ENCODE peak calls at places on chromosomes 13 and 19, in six cellular contexts. X is suprapubic skin, G is tibial nerve, L is ovary, W is neural progenitor cell, F is cardiac muscle cell. V is an unnamed sample. For H3K9me3, the result is how much of the 10 kb centered on the place peaks cover.

GRCh38 chr19:18340237-18340989 is at the start of gene PGPEP1:
- DNase-seq in X (peak), G (peak), L (peak), W (peak), F (peak), V (peak)

GRCh38 chr13:46389985-46390384 is 2.9 kb upstream of the RUBCNL start:
- DNase-seq in X (no peak), G (peak), L (no peak), W (peak), F (no peak), V (peak)

GRCh38 chr13:83449666-83450395 is 432.4 kb downstream of the SLITRK1 start:
- DNase-seq in X (no peak), G (no peak), L (no peak), W (peak), F (peak), V (no peak)

GRCh38 chr13:49388256-49388655 is 55.6 kb downstream of the CAB39L start:
- DNase-seq in X (no peak), G (no peak), L (no peak), W (no peak), F (no peak), V (no peak)

GRCh38 chr19:49474545-49474930 is 523 bp downstream of the FLT3LG start:
- DNase-seq in X (no peak), G (no peak), L (no peak), W (no peak), F (no peak), V (no peak)

GRCh38 chr19:46648070-46648960 is 12.3 kb upstream of the GNG8 start:
- DNase-seq in X (no peak), G (no peak), L (no peak), W (no peak), F (no peak), V (no peak)

GRCh38 chr19:22882797-22883196 is 50.7 kb downstream of the ZNF723 start:
- DNase-seq in X (no peak), G (no peak), L (no peak), W (peak), F (peak), V (no peak)

GRCh38 chr13:97582170-97582569 is 148.2 kb downstream of the RAP2A start:
- DNase-seq in X (no peak), G (no peak), L (no peak), W (no peak), F (no peak), V (no peak)

GRCh38 chr19:48806518-48806817 is 4.4 kb downstream of the BCAT2 start:
- DNase-seq in X (no peak), G (no peak), L (peak), W (peak), F (no peak), V (no peak)

GRCh38 chr19:28710278-28710677 is 502.7 kb downstream of the UQCRFS1 start:
- DNase-seq in X (no peak), G (no peak), L (no peak), W (peak), F (peak), V (no peak)

GRCh38 chr19:15249912-15250634 is 17.8 kb upstream of the EPHX3 start:
- DNase-seq in X (no peak), G (no peak), L (peak), W (peak), F (peak), V (peak)

GRCh38 chr19:38224014-38224862 is at the start of gene DPF1:
- DNase-seq in X (no peak), G (no peak), L (no peak), W (peak), F (peak), V (peak)

GRCh38 chr13:111909971-111910671 is 156.8 kb upstream of the SOX1 start:
- DNase-seq in X (peak), G (no peak), L (no peak), W (no peak), F (no peak), V (no peak)

GRCh38 chr13:29771247-29771646 is 79.2 kb downstream of the UBL3 start:
- DNase-seq in X (no peak), G (no peak), L (no peak), W (peak), F (peak), V (no peak)

GRCh38 chr13:32811297-32811800 is 204.9 kb upstream of the KL start:
- DNase-seq in X (no peak), G (no peak), L (no peak), W (peak), F (no peak), V (no peak)

GRCh38 chr13:110963554-110963970 is 48.7 kb upstream of the ANKRD10 start:
- DNase-seq in X (no peak), G (no peak), L (no peak), W (no peak), F (no peak), V (no peak)

GRCh38 chr13:30119476-30119875 is 187.9 kb downstream of the KATNAL1 start:
- DNase-seq in X (no peak), G (no peak), L (no peak), W (no peak), F (peak), V (no peak)

GRCh38 chr13:98576215-98576945 is 527 bp downstream of the STK24 start:
- DNase-seq in X (peak), G (no peak), L (peak), W (peak), F (peak), V (peak)

GRCh38 chr19:29568036-29568788 is 37.9 kb upstream of the POP4 start:
- DNase-seq in X (peak), G (no peak), L (no peak), W (no peak), F (no peak), V (no peak)

GRCh38 chr19:33429891-33430673 is 56.6 kb downstream of the CEBPG start:
- DNase-seq in X (peak), G (no peak), L (peak), W (no peak), F (no peak), V (peak)

GRCh38 chr19:46863818-46864629 is 3.2 kb downstream of the ARHGAP35 start:
- DNase-seq in X (peak), G (no peak), L (no peak), W (peak), F (peak), V (no peak)

GRCh38 chr13:41017744-41018582 is 1.2 kb downstream of the ELF1 start:
- DNase-seq in X (no peak), G (no peak), L (no peak), W (no peak), F (no peak), V (no peak)

GRCh38 chr19:55809381-55810058 is 22.3 kb downstream of the NLRP11 start:
- DNase-seq in X (no peak), G (no peak), L (peak), W (peak), F (peak), V (peak)

GRCh38 chr19:47309608-47310007 is at the start of gene C5AR1:
- DNase-seq in X (no peak), G (no peak), L (no peak), W (no peak), F (no peak), V (peak)

GRCh38 chr19:18203408-18203862 is 407 bp downstream of the RAB3A start:
- DNase-seq in X (no peak), G (peak), L (peak), W (no peak), F (peak), V (peak)

GRCh38 chr13:31161583-31162150 is at the start of gene HSPH1:
- DNase-seq in X (peak), G (peak), L (peak), W (peak), F (peak), V (peak)

GRCh38 chr13:25980255-25980654 is 71.6 kb downstream of the SHISA2 start:
- DNase-seq in X (no peak), G (no peak), L (no peak), W (peak), F (peak), V (no peak)

GRCh38 chr13:114142640-114143490 is 10.4 kb upstream of the RASA3 start:
- DNase-seq in X (no peak), G (no peak), L (no peak), W (no peak), F (no peak), V (no peak)

GRCh38 chr19:54464624-54465266 is 1.2 kb upstream of the LENG9 start:
- DNase-seq in X (peak), G (peak), L (peak), W (peak), F (peak), V (peak)

GRCh38 chr19:45876411-45877197 is 9.3 kb downstream of the IRF2BP1 start:
- DNase-seq in X (no peak), G (no peak), L (no peak), W (peak), F (peak), V (peak)

GRCh38 chr13:30927595-30927994 is 4.9 kb upstream of the TEX26 start:
- DNase-seq in X (no peak), G (no peak), L (no peak), W (no peak), F (no peak), V (no peak)

DNA sequence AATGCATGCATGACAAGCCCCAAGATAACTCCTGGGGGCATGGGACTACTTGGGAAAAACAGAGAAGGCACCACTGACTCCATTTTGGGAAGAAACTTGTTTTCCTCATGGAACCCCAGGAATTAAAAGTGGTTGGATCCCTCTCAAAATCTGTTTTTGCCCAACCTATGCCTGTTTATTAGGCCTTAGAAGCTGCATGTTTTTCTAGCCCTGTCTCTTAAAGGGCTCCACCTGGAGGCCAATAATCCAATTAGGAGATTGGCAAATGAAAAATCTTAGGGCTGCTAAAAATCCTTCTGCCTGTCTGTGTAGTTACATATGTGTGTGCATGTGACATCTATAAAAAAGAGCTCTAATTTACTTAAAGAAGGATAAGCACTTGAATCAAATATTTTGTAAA is 26.9 kb downstream of the MED4 start:
- DNase-seq in X (no peak), G (no peak), L (no peak), W (no peak), F (no peak), V (no peak)
- H3K9me3 ChIP-seq in X (under half), G (under half), L (under half), W (under half), F (under half), V (half or more)

DNA sequence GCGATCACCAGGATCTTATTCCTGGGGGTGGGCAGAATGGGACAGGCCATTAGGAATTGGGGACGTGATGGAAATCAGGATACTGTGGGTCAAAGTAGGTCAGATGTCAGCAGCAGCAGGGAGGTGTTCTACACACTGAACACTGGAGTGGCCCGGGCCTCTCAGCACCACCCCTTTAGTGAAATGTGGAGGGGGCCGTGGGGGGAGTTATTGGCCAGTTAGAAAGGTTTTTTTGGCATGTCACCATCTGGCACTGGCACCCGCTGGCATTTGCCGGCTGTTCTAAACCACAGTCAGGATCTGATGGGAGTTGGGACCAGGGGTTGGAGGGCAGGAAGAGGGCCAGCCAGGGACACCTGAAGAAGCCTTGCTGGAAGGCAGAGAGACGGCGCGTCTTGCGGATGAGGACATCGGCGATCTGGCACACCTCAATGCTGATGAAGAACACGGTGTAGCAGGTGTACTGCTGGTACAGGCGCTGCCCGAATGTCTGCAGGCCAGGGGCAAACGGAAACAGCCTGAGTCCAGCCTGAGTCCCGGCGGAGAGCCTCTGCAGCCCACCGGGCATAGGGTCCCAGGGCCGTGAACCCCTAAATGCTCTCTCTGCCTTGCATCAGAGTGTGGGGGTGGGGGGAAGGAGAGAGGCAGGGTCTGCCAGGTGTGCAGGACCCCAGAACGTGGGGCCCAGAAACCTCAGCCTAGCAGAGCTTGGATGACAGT is 5.8 kb downstream of the TMEM147 start:
- DNase-seq in X (no peak), G (no peak), L (no peak), W (no peak), F (no peak), V (no peak)
- TF ChIP-seq CTCF in X (no peak), G (no peak), L (no peak), W (no peak), F (no peak), V (no peak)

DNA sequence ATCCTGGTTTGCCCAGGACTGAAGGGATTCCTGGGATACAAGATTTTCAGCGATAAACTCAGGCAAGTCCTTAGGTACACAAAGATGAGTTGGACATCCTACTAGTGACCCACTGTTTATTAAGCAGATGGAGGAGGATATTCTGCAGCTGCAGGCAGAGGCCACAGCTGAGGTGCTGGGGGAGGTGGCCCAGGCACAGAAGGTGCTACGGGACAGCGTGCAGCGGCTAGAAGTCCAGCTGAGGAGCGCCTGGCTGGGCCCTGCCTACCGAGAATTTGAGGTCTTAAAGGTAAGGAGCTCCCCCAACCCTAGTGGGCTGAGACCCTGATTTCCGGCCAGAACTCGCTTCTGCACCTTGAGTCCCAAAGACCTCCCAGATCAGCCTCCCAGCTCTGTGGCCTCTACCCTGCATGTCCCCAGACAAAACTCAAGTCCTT is 607 bp downstream of the ANGPTL8 start:
- DNase-seq in X (no peak), G (no peak), L (no peak), W (no peak), F (no peak), V (no peak)
- H3K9me3 ChIP-seq in X (under half), G (under half), L (under half), W (under half), F (under half), V (under half)

GRCh38 chr13:73416093-73416492 is 357.3 kb downstream of the KLF5 start:
- DNase-seq in X (no peak), G (no peak), L (no peak), W (peak), F (no peak), V (no peak)
- TF ChIP-seq CTCF in X (no peak), G (no peak), L (no peak), W (no peak), F (no peak), V (no peak)

DNA sequence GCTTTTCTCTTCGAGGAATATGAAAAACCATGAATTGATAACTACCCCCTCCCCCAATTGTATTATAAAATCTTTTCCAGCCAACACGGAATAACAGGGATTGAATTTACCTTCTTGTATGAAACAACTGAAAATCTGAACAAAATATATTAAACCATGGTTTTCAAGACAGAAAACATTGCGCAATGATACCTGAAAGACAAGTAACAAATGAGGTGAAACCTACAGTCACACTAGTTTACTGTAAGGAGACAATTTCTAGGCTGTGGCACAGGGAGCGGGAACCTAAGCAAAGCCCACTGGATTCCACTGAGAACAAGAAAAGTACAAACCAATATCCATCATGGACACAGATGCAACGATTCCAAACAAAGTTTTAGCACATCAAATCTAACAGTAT is 53.4 kb downstream of the ZNF283 start:
- DNase-seq in X (no peak), G (no peak), L (no peak), W (no peak), F (no peak), V (no peak)
- H3K9me3 ChIP-seq in X (half or more), G (half or more), L (under half), W (under half), F (under half), V (half or more)

GRCh38 chr19:1526066-1526778 is 2.3 kb downstream of the PLK5 start:
- DNase-seq in X (no peak), G (no peak), L (no peak), W (no peak), F (no peak), V (no peak)
- TF ChIP-seq CTCF in X (no peak), G (no peak), L (no peak), W (no peak), F (no peak), V (no peak)

DNA sequence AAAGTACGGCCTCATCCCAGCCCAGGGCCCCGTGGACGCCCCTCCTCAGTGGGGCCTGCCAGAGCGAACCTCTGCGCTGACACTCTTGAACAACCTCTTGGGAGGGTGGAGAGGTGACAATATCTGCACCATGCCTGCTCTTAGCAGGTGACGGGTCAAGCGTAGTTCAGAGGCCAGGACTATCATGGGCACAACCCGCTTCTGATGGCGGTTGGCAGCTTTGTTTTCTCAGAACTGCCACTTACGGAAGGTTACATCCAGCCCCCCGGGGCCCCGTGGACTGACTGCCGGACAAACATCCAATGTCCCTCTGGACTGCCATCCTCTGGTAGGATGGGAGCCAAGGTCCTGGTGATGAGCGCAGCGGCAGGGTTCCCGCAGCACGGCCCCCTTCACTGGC is 91.1 kb downstream of the TUBA3C start:
- DNase-seq in X (no peak), G (no peak), L (no peak), W (no peak), F (no peak), V (no peak)
- H3K9me3 ChIP-seq in X (under half), G (under half), L (under half), W (under half), F (under half), V (under half)

V was measured in left ventricle myocardium inferior.